ENCODE peak calls at places on chromosomes 6 and 20, in eight cellular contexts. One of them, this sample, is unnamed.

GRCh38 chr6:107560657-107561056 is 70.7 kb downstream of the SOBP start:
- DNase-seq in A549: no peak
- DNase-seq in IMR-90: peak
- DNase-seq in hepatocyte: peak
- DNase-seq in body of pancreas: no peak
- DNase-seq in CD4-positive, alpha-beta T cell: no peak
- DNase-seq in testis: peak
- DNase-seq in small intestine: no peak
- DNase-seq in this sample: peak

GRCh38 chr6:107786709-107787588 is 37.2 kb downstream of the SCML4 start:
- DNase-seq in A549: no peak
- DNase-seq in IMR-90: no peak
- DNase-seq in hepatocyte: no peak
- DNase-seq in body of pancreas: no peak
- DNase-seq in CD4-positive, alpha-beta T cell: peak
- DNase-seq in testis: no peak
- DNase-seq in small intestine: peak
- DNase-seq in this sample: peak

GRCh38 chr6:108944707-108945685 is 96.8 kb downstream of the ARMC2 start:
- DNase-seq in A549: no peak
- DNase-seq in IMR-90: peak
- DNase-seq in hepatocyte: peak
- DNase-seq in body of pancreas: peak
- DNase-seq in CD4-positive, alpha-beta T cell: no peak
- DNase-seq in testis: peak
- DNase-seq in small intestine: no peak
- DNase-seq in this sample: no peak

GRCh38 chr6:169957351-169957963 is 206.0 kb downstream of the ERMARD start:
- DNase-seq in A549: no peak
- DNase-seq in IMR-90: no peak
- DNase-seq in hepatocyte: no peak
- DNase-seq in body of pancreas: no peak
- DNase-seq in CD4-positive, alpha-beta T cell: no peak
- DNase-seq in testis: no peak
- DNase-seq in small intestine: no peak
- DNase-seq in this sample: no peak

GRCh38 chr6:65595540-65595939 is 111.5 kb downstream of the EYS start:
- DNase-seq in A549: no peak
- DNase-seq in IMR-90: no peak
- DNase-seq in hepatocyte: no peak
- DNase-seq in body of pancreas: no peak
- DNase-seq in CD4-positive, alpha-beta T cell: no peak
- DNase-seq in testis: no peak
- DNase-seq in small intestine: no peak
- DNase-seq in this sample: no peak

GRCh38 chr6:11447265-11447664 is 90.3 kb upstream of the TMEM170B start:
- DNase-seq in A549: no peak
- DNase-seq in IMR-90: no peak
- DNase-seq in hepatocyte: no peak
- DNase-seq in body of pancreas: no peak
- DNase-seq in CD4-positive, alpha-beta T cell: no peak
- DNase-seq in testis: no peak
- DNase-seq in small intestine: no peak
- DNase-seq in this sample: no peak

GRCh38 chr20:45545351-45545750 is 1.9 kb downstream of the EPPIN start:
- DNase-seq in A549: no peak
- DNase-seq in IMR-90: no peak
- DNase-seq in hepatocyte: no peak
- DNase-seq in body of pancreas: no peak
- DNase-seq in CD4-positive, alpha-beta T cell: no peak
- DNase-seq in testis: no peak
- DNase-seq in small intestine: no peak
- DNase-seq in this sample: no peak

GRCh38 chr6:159679091-159680077 is 13.7 kb downstream of the SOD2 start:
- DNase-seq in A549: no peak
- DNase-seq in IMR-90: peak
- DNase-seq in hepatocyte: no peak
- DNase-seq in body of pancreas: no peak
- DNase-seq in CD4-positive, alpha-beta T cell: no peak
- DNase-seq in testis: no peak
- DNase-seq in small intestine: no peak
- DNase-seq in this sample: no peak

GRCh38 chr20:7798176-7798575 is 142.1 kb downstream of the HAO1 start:
- DNase-seq in A549: no peak
- DNase-seq in IMR-90: no peak
- DNase-seq in hepatocyte: no peak
- DNase-seq in body of pancreas: no peak
- DNase-seq in CD4-positive, alpha-beta T cell: no peak
- DNase-seq in testis: no peak
- DNase-seq in small intestine: no peak
- DNase-seq in this sample: no peak

GRCh38 chr20:3663031-3663701 is at the start of gene GFRA4:
- DNase-seq in A549: no peak
- DNase-seq in IMR-90: no peak
- DNase-seq in hepatocyte: no peak
- DNase-seq in body of pancreas: no peak
- DNase-seq in CD4-positive, alpha-beta T cell: no peak
- DNase-seq in testis: no peak
- DNase-seq in small intestine: no peak
- DNase-seq in this sample: no peak

GRCh38 chr20:33438481-33438880 is 5.1 kb downstream of the SNTA1 start:
- DNase-seq in A549: no peak
- DNase-seq in IMR-90: no peak
- DNase-seq in hepatocyte: no peak
- DNase-seq in body of pancreas: no peak
- DNase-seq in CD4-positive, alpha-beta T cell: no peak
- DNase-seq in testis: no peak
- DNase-seq in small intestine: no peak
- DNase-seq in this sample: no peak

GRCh38 chr6:44237813-44238433 is 9.0 kb upstream of the HSP90AB1 start:
- DNase-seq in A549: peak
- DNase-seq in IMR-90: peak
- DNase-seq in hepatocyte: peak
- DNase-seq in body of pancreas: peak
- DNase-seq in CD4-positive, alpha-beta T cell: peak
- DNase-seq in testis: peak
- DNase-seq in small intestine: peak
- DNase-seq in this sample: peak

GRCh38 chr6:1872649-1873131 is 263.0 kb downstream of the FOXC1 start:
- DNase-seq in A549: no peak
- DNase-seq in IMR-90: peak
- DNase-seq in hepatocyte: peak
- DNase-seq in body of pancreas: peak
- DNase-seq in CD4-positive, alpha-beta T cell: no peak
- DNase-seq in testis: no peak
- DNase-seq in small intestine: peak
- DNase-seq in this sample: peak

GRCh38 chr20:35663516-35663812 is 1.2 kb downstream of the CPNE1 start:
- DNase-seq in A549: no peak
- DNase-seq in IMR-90: peak
- DNase-seq in hepatocyte: no peak
- DNase-seq in body of pancreas: no peak
- DNase-seq in CD4-positive, alpha-beta T cell: no peak
- DNase-seq in testis: no peak
- DNase-seq in small intestine: peak
- DNase-seq in this sample: no peak

GRCh38 chr20:10077081-10077471 is 42.3 kb downstream of the ANKEF1 start:
- DNase-seq in A549: no peak
- DNase-seq in IMR-90: no peak
- DNase-seq in hepatocyte: peak
- DNase-seq in body of pancreas: no peak
- DNase-seq in CD4-positive, alpha-beta T cell: no peak
- DNase-seq in testis: no peak
- DNase-seq in small intestine: no peak
- DNase-seq in this sample: no peak

GRCh38 chr6:74369556-74369993 is 673.6 kb downstream of the CD109 start:
- DNase-seq in A549: no peak
- DNase-seq in IMR-90: peak
- DNase-seq in hepatocyte: no peak
- DNase-seq in body of pancreas: no peak
- DNase-seq in CD4-positive, alpha-beta T cell: no peak
- DNase-seq in testis: no peak
- DNase-seq in small intestine: no peak
- DNase-seq in this sample: no peak

GRCh38 chr20:61561111-61561830 is 309.2 kb downstream of the CDH4 start:
- DNase-seq in A549: no peak
- DNase-seq in IMR-90: no peak
- DNase-seq in hepatocyte: no peak
- DNase-seq in body of pancreas: no peak
- DNase-seq in CD4-positive, alpha-beta T cell: no peak
- DNase-seq in testis: no peak
- DNase-seq in small intestine: no peak
- DNase-seq in this sample: no peak

GRCh38 chr6:19838442-19839236 is 1.5 kb downstream of the ID4 start:
- DNase-seq in A549: peak
- DNase-seq in IMR-90: peak
- DNase-seq in hepatocyte: peak
- DNase-seq in body of pancreas: peak
- DNase-seq in CD4-positive, alpha-beta T cell: no peak
- DNase-seq in testis: peak
- DNase-seq in small intestine: peak
- DNase-seq in this sample: no peak

GRCh38 chr6:39339557-39340555 is 17.4 kb upstream of the KCNK16 start:
- DNase-seq in A549: no peak
- DNase-seq in IMR-90: no peak
- DNase-seq in hepatocyte: no peak
- DNase-seq in body of pancreas: peak
- DNase-seq in CD4-positive, alpha-beta T cell: no peak
- DNase-seq in testis: no peak
- DNase-seq in small intestine: no peak
- DNase-seq in this sample: peak

GRCh38 chr20:41480054-41480770 is 113.6 kb upstream of the EMILIN3 start:
- DNase-seq in A549: no peak
- DNase-seq in IMR-90: no peak
- DNase-seq in hepatocyte: no peak
- DNase-seq in body of pancreas: no peak
- DNase-seq in CD4-positive, alpha-beta T cell: no peak
- DNase-seq in testis: no peak
- DNase-seq in small intestine: peak
- DNase-seq in this sample: peak

GRCh38 chr20:41476013-41476441 is 109.4 kb upstream of the EMILIN3 start:
- DNase-seq in A549: peak
- DNase-seq in IMR-90: peak
- DNase-seq in hepatocyte: no peak
- DNase-seq in body of pancreas: peak
- DNase-seq in CD4-positive, alpha-beta T cell: no peak
- DNase-seq in testis: peak
- DNase-seq in small intestine: peak
- DNase-seq in this sample: no peak

GRCh38 chr20:41479113-41479512 is 112.5 kb upstream of the EMILIN3 start:
- DNase-seq in A549: no peak
- DNase-seq in IMR-90: no peak
- DNase-seq in hepatocyte: no peak
- DNase-seq in body of pancreas: no peak
- DNase-seq in CD4-positive, alpha-beta T cell: no peak
- DNase-seq in testis: no peak
- DNase-seq in small intestine: no peak
- DNase-seq in this sample: no peak

GRCh38 chr20:41476446-41476845 is 109.8 kb upstream of the EMILIN3 start:
- DNase-seq in A549: no peak
- DNase-seq in IMR-90: no peak
- DNase-seq in hepatocyte: no peak
- DNase-seq in body of pancreas: no peak
- DNase-seq in CD4-positive, alpha-beta T cell: no peak
- DNase-seq in testis: no peak
- DNase-seq in small intestine: no peak
- DNase-seq in this sample: no peak

GRCh38 chr20:41475507-41475906 is 108.9 kb upstream of the EMILIN3 start:
- DNase-seq in A549: no peak
- DNase-seq in IMR-90: no peak
- DNase-seq in hepatocyte: no peak
- DNase-seq in body of pancreas: no peak
- DNase-seq in CD4-positive, alpha-beta T cell: no peak
- DNase-seq in testis: no peak
- DNase-seq in small intestine: peak
- DNase-seq in this sample: no peak
- H3K27ac ChIP-seq in A549: peak
- H3K27ac ChIP-seq in IMR-90: no peak
- H3K27ac ChIP-seq in hepatocyte: no peak
- H3K27ac ChIP-seq in body of pancreas: no peak
- H3K27ac ChIP-seq in CD4-positive, alpha-beta T cell: no peak
- H3K27ac ChIP-seq in testis: no peak
- H3K27ac ChIP-seq in small intestine: no peak
- H3K27ac ChIP-seq in this sample: no peak

GRCh38 chr6:42049116-42049809 is 1.1 kb upstream of the TAF8 start:
- DNase-seq in A549: no peak
- DNase-seq in IMR-90: no peak
- DNase-seq in hepatocyte: no peak
- DNase-seq in body of pancreas: no peak
- DNase-seq in CD4-positive, alpha-beta T cell: no peak
- DNase-seq in testis: no peak
- DNase-seq in small intestine: no peak
- DNase-seq in this sample: no peak
- H3K27ac ChIP-seq in A549: peak
- H3K27ac ChIP-seq in IMR-90: no peak
- H3K27ac ChIP-seq in hepatocyte: peak
- H3K27ac ChIP-seq in body of pancreas: peak
- H3K27ac ChIP-seq in CD4-positive, alpha-beta T cell: peak
- H3K27ac ChIP-seq in testis: peak
- H3K27ac ChIP-seq in small intestine: peak
- H3K27ac ChIP-seq in this sample: no peak

GRCh38 chr20:50124496-50124895 is 11.5 kb upstream of the UBE2V1 start:
- DNase-seq in A549: no peak
- DNase-seq in IMR-90: no peak
- DNase-seq in hepatocyte: no peak
- DNase-seq in body of pancreas: no peak
- DNase-seq in CD4-positive, alpha-beta T cell: no peak
- DNase-seq in testis: no peak
- DNase-seq in small intestine: no peak
- DNase-seq in this sample: no peak

GRCh38 chr20:50120935-50121693 is 8.2 kb upstream of the UBE2V1 start:
- DNase-seq in A549: peak
- DNase-seq in IMR-90: peak
- DNase-seq in hepatocyte: peak
- DNase-seq in body of pancreas: peak
- DNase-seq in CD4-positive, alpha-beta T cell: peak
- DNase-seq in testis: peak
- DNase-seq in small intestine: peak
- DNase-seq in this sample: peak

GRCh38 chr20:50122763-50123162 is 9.8 kb upstream of the UBE2V1 start:
- DNase-seq in A549: no peak
- DNase-seq in IMR-90: no peak
- DNase-seq in hepatocyte: no peak
- DNase-seq in body of pancreas: no peak
- DNase-seq in CD4-positive, alpha-beta T cell: no peak
- DNase-seq in testis: no peak
- DNase-seq in small intestine: no peak
- DNase-seq in this sample: no peak

GRCh38 chr20:50123418-50123817 is 10.5 kb upstream of the UBE2V1 start:
- DNase-seq in A549: no peak
- DNase-seq in IMR-90: no peak
- DNase-seq in hepatocyte: no peak
- DNase-seq in body of pancreas: no peak
- DNase-seq in CD4-positive, alpha-beta T cell: no peak
- DNase-seq in testis: no peak
- DNase-seq in small intestine: no peak
- DNase-seq in this sample: no peak

GRCh38 chr20:50121858-50122271 is 8.9 kb upstream of the UBE2V1 start:
- DNase-seq in A549: peak
- DNase-seq in IMR-90: peak
- DNase-seq in hepatocyte: no peak
- DNase-seq in body of pancreas: no peak
- DNase-seq in CD4-positive, alpha-beta T cell: no peak
- DNase-seq in testis: peak
- DNase-seq in small intestine: no peak
- DNase-seq in this sample: peak
- H3K27ac ChIP-seq in A549: peak
- H3K27ac ChIP-seq in IMR-90: no peak
- H3K27ac ChIP-seq in hepatocyte: peak
- H3K27ac ChIP-seq in body of pancreas: no peak
- H3K27ac ChIP-seq in CD4-positive, alpha-beta T cell: no peak
- H3K27ac ChIP-seq in testis: no peak
- H3K27ac ChIP-seq in small intestine: no peak
- H3K27ac ChIP-seq in this sample: no peak

GRCh38 chr20:62931464-62931863 is 5.2 kb upstream of the DIDO1 start:
- DNase-seq in A549: no peak
- DNase-seq in IMR-90: no peak
- DNase-seq in hepatocyte: no peak
- DNase-seq in body of pancreas: no peak
- DNase-seq in CD4-positive, alpha-beta T cell: no peak
- DNase-seq in testis: no peak
- DNase-seq in small intestine: no peak
- DNase-seq in this sample: no peak
- H3K27ac ChIP-seq in A549: no peak
- H3K27ac ChIP-seq in IMR-90: no peak
- H3K27ac ChIP-seq in hepatocyte: no peak
- H3K27ac ChIP-seq in body of pancreas: no peak
- H3K27ac ChIP-seq in CD4-positive, alpha-beta T cell: no peak
- H3K27ac ChIP-seq in testis: no peak
- H3K27ac ChIP-seq in small intestine: no peak
- H3K27ac ChIP-seq in this sample: no peak

This sample was measured in cardiac muscle cell.